ENCODE peak calls at places on chromosomes 6 and 20, in five cellular contexts. N, M, A, G and D are unnamed samples.
A peak's percentile ranks its signal among the peaks of the same experiment; 100 is the strongest.

GRCh38 chr6:130500693-130501092 is 134.9 kb downstream of the TMEM200A start:
- DNase-seq in A (no peak), M (no peak), N (peak; percentile 24), G (peak; percentile 84), D (no peak)

GRCh38 chr6:113627480-113627879 is 229.7 kb upstream of the MARCKS start:
- DNase-seq in M (no peak), A (no peak), G (no peak), N (no peak), D (no peak)

GRCh38 chr6:145276746-145277145 is 458.6 kb downstream of the EPM2A start:
- DNase-seq in G (no peak), M (peak; percentile 14), N (no peak), A (no peak), D (no peak)

GRCh38 chr6:159852877-159853276 is 37.9 kb upstream of the MAS1 start:
- DNase-seq in A (no peak), M (no peak), N (peak; percentile 53), G (no peak), D (no peak)

GRCh38 chr6:42418739-42419138 is 33.0 kb downstream of the TRERF1 start:
- DNase-seq in A (no peak), N (no peak), M (no peak), G (no peak), D (no peak)

GRCh38 chr6:1388081-1388926 is 1.1 kb upstream of the FOXF2 start:
- DNase-seq in N (no peak), G (no peak), M (no peak), A (no peak), D (no peak)

GRCh38 chr6:20213271-20213798 is 1.1 kb upstream of the MBOAT1 start:
- DNase-seq in G (no peak), N (peak; percentile 7), M (no peak), A (no peak), D (no peak)

GRCh38 chr20:23205656-23206055 is 119.5 kb upstream of the CD93 start:
- DNase-seq in M (no peak), N (peak; percentile 85), G (no peak), A (no peak), D (peak; percentile 77)

GRCh38 chr6:106792536-106793236 is 163.3 kb downstream of the QRSL1 start:
- DNase-seq in M (no peak), N (no peak), A (no peak), G (no peak), D (no peak)

GRCh38 chr6:7107578-7108195 is at the start of gene RREB1:
- DNase-seq in N (peak; percentile 74), M (no peak), G (no peak), A (peak; percentile 54), D (no peak)

GRCh38 chr6:77089776-77090175 is 373.5 kb downstream of the HTR1B start:
- DNase-seq in N (peak; percentile 5), M (no peak), A (no peak), G (no peak), D (no peak)

GRCh38 chr6:44486002-44486421 is 98.5 kb downstream of the CDC5L start:
- DNase-seq in A (no peak), N (no peak), M (no peak), G (no peak), D (no peak)

GRCh38 chr6:50071921-50072320 is 22.2 kb upstream of the DEFB112 start:
- DNase-seq in M (no peak), N (no peak), A (no peak), G (no peak), D (no peak)

GRCh38 chr6:53411451-53411850 is 62.7 kb upstream of the ELOVL5 start:
- DNase-seq in N (peak; percentile 37), A (no peak), M (no peak), G (no peak), D (no peak)

GRCh38 chr6:31763617-31763940 is 1.1 kb downstream of the SAPCD1 start:
- DNase-seq in M (peak; percentile 53), G (no peak), A (no peak), N (peak; percentile 70), D (no peak)

GRCh38 chr6:163419413-163420314 is 5.1 kb downstream of the QKI start:
- DNase-seq in G (no peak), A (no peak), N (no peak), M (no peak), D (no peak)

GRCh38 chr6:10531513-10531912 is 10.4 kb downstream of the GCNT2 start:
- DNase-seq in G (no peak), A (no peak), M (no peak), N (no peak), D (no peak)

GRCh38 chr6:113997106-113997505 is 26.2 kb upstream of the HDAC2 start:
- DNase-seq in N (peak; percentile 82), G (peak; percentile 72), M (peak; percentile 54), A (no peak), D (no peak)

GRCh38 chr6:33589723-33590530 is 9.9 kb upstream of the BAK1 start:
- DNase-seq in M (peak; percentile 59), G (peak; percentile 43), A (no peak), N (peak; percentile 72), D (no peak)

GRCh38 chr6:146331008-146331407 is 212.6 kb upstream of the RAB32 start:
- DNase-seq in N (no peak), G (no peak), A (no peak), M (no peak), D (no peak)

GRCh38 chr6:42314571-42314950 is 96.9 kb upstream of the MRPS10 start:
- DNase-seq in N (no peak), M (no peak), G (no peak), A (no peak), D (no peak)

GRCh38 chr6:12222405-12223366 is 67.5 kb upstream of the EDN1 start:
- DNase-seq in A (no peak), G (no peak), M (no peak), N (no peak), D (no peak)

GRCh38 chr6:31538805-31539400 is 2.9 kb downstream of the DDX39B start:
- DNase-seq in N (no peak), A (no peak), M (no peak), G (no peak), D (peak; percentile 31)

GRCh38 chr20:17885544-17885943 is 83.0 kb downstream of the SNX5 start:
- DNase-seq in M (no peak), A (no peak), G (no peak), N (peak; percentile 66), D (no peak)

GRCh38 chr20:39874049-39874893 is 814.8 kb downstream of the MAFB start:
- DNase-seq in M (peak; percentile 45), A (peak; percentile 53), N (peak; percentile 85), G (peak; percentile 52), D (no peak)

GRCh38 chr6:136160255-136160654 is 89.9 kb downstream of the MTFR2 start:
- DNase-seq in N (no peak), M (no peak), G (no peak), A (no peak), D (no peak)

DNA sequence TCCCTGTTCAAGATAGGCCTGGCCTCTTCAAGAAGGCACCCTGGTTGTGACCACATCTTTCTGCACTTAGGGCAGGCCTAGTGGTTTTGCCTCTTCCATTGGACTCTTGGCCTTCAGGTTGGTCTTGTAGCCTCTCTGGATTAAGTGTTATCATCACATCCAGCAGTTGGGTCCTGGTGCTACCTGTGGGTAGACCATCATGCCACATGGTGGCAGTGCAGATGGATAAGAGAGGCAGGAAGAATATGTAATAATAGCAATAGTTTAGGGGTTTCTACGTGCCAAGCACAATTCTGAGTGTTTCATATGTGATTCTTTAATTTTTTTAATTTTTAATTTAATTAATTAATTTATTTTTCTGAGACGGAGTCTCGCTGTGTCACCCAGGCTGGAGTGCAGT is 28.5 kb upstream of the SNRPB2 start:
- DNase-seq in M (no peak), G (no peak), N (peak; percentile 1), A (no peak), D (peak; percentile 6)
- TF ChIP-seq CTCF in M (no peak), G (no peak), N (no peak), A (no peak), D (peak; percentile 73)

GRCh38 chr6:169212897-169213813 is 40.5 kb downstream of the THBS2 start:
- DNase-seq in G (peak; percentile 12), N (peak; percentile 92), M (peak; percentile 65), A (peak; percentile 85), D (peak; percentile 57)

GRCh38 chr6:169211881-169212280 is 41.8 kb downstream of the THBS2 start:
- DNase-seq in N (no peak), G (no peak), M (no peak), A (no peak), D (no peak)

GRCh38 chr6:169210611-169211010 is 43.0 kb downstream of the THBS2 start:
- DNase-seq in G (no peak), A (no peak), N (no peak), M (no peak), D (no peak)

GRCh38 chr6:169213814-169214520 is 39.7 kb downstream of the THBS2 start:
- DNase-seq in M (no peak), G (no peak), A (no peak), N (no peak), D (no peak)

DNA sequence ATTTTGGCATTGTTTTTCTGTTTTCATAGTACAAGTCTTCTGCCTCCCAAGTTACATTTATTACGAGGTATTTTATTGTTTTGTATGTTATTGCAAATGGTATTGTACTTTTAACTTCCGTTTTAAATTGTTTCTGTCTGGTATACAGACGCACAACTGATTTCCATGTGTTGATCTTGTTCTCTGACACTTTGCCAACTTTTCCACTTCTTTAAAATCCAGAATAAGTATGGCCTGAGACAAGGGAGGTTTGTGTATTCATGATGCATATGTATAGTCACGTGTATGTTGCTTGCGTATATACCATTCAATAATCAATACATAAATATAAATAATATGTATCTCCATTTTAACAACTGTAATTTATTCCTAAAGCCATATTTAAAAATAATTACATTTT is 41.2 kb downstream of the THBS2 start:
- DNase-seq in G (no peak), M (no peak), A (no peak), N (peak; percentile 54), D (peak; percentile 7)
- H3K4me3 ChIP-seq in G (no peak overlapping the region), M (peak overlapping the region; percentile 33), A (peak overlapping the region; percentile 47), N (no peak overlapping the region), D (peak overlapping the region; percentile 49)

DNA sequence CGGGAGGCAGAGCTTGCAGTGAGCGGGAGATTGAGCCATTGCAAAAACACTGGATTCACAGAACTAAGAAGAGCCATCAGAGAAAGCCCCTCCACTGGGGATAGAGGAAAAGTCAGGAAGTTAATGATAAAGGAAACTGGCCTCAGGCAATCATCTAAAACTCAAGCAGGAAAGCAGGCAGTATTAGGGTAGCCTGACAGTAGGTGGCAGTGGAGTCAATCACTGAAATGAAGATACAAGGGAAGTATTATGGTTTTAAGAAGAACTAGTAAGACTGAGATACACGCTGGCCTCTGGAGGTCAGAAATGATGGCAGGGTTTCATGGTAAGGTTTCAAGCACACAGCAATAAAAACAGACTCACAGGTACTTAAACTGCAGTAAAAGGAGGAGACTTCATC is 578.3 kb downstream of the HACE1 start:
- DNase-seq in G (no peak), M (no peak), N (no peak), A (no peak), D (no peak)
- TF ChIP-seq CTCF in G (no peak), M (no peak), N (no peak), A (no peak), D (no peak)

GRCh38 chr20:63863021-63863797 is 1.9 kb upstream of the TPD52L2 start:
- DNase-seq in N (no peak), M (no peak), G (no peak), A (no peak), D (no peak)
- H3K4me3 ChIP-seq in N (peak overlapping the region; percentile 37), M (no peak overlapping the region), G (peak overlapping the region; percentile 95), A (peak overlapping the region; percentile 95), D (peak overlapping the region; percentile 85)